ENCODE peak calls at places on chromosomes 7 and 10, in seven cellular contexts. One of them, this sample, is unnamed.

GRCh38 chr7:46545790-46546189 is 624.7 kb upstream of the IGFBP3 start:
- DNase-seq in K562: no peak
- DNase-seq in SK-N-SH: no peak
- DNase-seq in GM12878: no peak
- DNase-seq in HepG2: peak; percentile 64
- DNase-seq in HCT116: peak; percentile 58
- DNase-seq in H1: no peak
- DNase-seq in this sample: no peak

GRCh38 chr10:71534552-71535158 is 137.9 kb downstream of the CDH23 start:
- DNase-seq in K562: no peak
- DNase-seq in SK-N-SH: no peak
- DNase-seq in GM12878: no peak
- DNase-seq in HepG2: no peak
- DNase-seq in HCT116: no peak
- DNase-seq in H1: no peak
- DNase-seq in this sample: no peak

GRCh38 chr7:110587294-110587693 is 503.6 kb upstream of the LRRN3 start:
- DNase-seq in K562: no peak
- DNase-seq in SK-N-SH: no peak
- DNase-seq in GM12878: no peak
- DNase-seq in HepG2: no peak
- DNase-seq in HCT116: no peak
- DNase-seq in H1: no peak
- DNase-seq in this sample: no peak

GRCh38 chr7:138089080-138089901 is 13.0 kb downstream of the AKR1D1 start:
- DNase-seq in K562: no peak
- DNase-seq in SK-N-SH: no peak
- DNase-seq in GM12878: no peak
- DNase-seq in HepG2: peak; percentile 48
- DNase-seq in HCT116: no peak
- DNase-seq in H1: no peak
- DNase-seq in this sample: peak; percentile 38

GRCh38 chr7:2800923-2801682 is 43.0 kb downstream of the GNA12 start:
- DNase-seq in K562: no peak
- DNase-seq in SK-N-SH: no peak
- DNase-seq in GM12878: no peak
- DNase-seq in HepG2: peak; percentile 34
- DNase-seq in HCT116: no peak
- DNase-seq in H1: no peak
- DNase-seq in this sample: peak; percentile 31

GRCh38 chr10:124345521-124345920 is 73.2 kb downstream of the OAT start:
- DNase-seq in K562: no peak
- DNase-seq in SK-N-SH: no peak
- DNase-seq in GM12878: no peak
- DNase-seq in HepG2: no peak
- DNase-seq in HCT116: no peak
- DNase-seq in H1: no peak
- DNase-seq in this sample: no peak

GRCh38 chr10:9615179-9615578 is 1402.5 kb upstream of the CELF2 start:
- DNase-seq in K562: no peak
- DNase-seq in SK-N-SH: no peak
- DNase-seq in GM12878: no peak
- DNase-seq in HepG2: no peak
- DNase-seq in HCT116: no peak
- DNase-seq in H1: no peak
- DNase-seq in this sample: no peak

GRCh38 chr7:5093948-5094347 is 48.3 kb downstream of the RBAK start:
- DNase-seq in K562: no peak
- DNase-seq in SK-N-SH: no peak
- DNase-seq in GM12878: no peak
- DNase-seq in HepG2: no peak
- DNase-seq in HCT116: no peak
- DNase-seq in H1: no peak
- DNase-seq in this sample: no peak

GRCh38 chr7:25389489-25390106 is 161.3 kb upstream of the NPVF start:
- DNase-seq in K562: peak; percentile 26
- DNase-seq in SK-N-SH: peak; percentile 68
- DNase-seq in GM12878: peak; percentile 2
- DNase-seq in HepG2: peak; percentile 13
- DNase-seq in HCT116: peak; percentile 31
- DNase-seq in H1: no peak
- DNase-seq in this sample: peak; percentile 77
- TF ChIP-seq JUND in K562: no peak
- TF ChIP-seq JUND in SK-N-SH: no peak
- TF ChIP-seq JUND in GM12878: no peak
- TF ChIP-seq JUND in HepG2: no peak
- TF ChIP-seq JUND in HCT116: no peak
- TF ChIP-seq JUND in H1: no peak
- TF ChIP-seq JUND in this sample: no peak

DNA sequence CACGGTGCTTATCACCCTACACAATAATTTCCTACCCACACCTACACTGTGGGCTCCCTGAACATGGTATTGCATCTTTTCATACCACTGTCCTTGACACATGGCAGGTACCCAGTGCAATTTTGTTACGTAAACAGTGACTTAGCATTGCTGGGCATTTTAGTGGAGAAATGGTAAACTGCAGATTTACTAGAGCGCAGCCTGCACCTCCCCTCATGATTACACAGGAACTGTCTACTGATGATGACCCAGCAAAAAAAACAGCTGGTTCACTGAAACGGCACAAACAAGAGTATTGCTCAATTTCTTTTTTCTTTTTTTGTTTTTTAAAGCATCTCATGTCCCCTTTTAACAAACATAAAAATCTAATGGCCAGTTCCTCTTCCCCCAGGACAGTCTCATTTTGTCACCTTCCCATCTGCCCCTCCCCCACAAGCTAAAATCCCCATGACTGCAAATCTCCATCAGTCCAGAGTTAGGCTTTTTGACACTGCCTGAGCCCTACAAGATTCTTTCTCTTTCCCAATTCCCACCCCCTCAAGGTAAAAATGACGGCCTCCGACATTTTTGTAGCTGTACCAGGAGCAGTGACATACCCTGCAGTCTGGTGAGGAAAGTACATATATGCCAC is 2.8 kb downstream of the ZNF746 start:
- DNase-seq in K562: peak; percentile 59
- DNase-seq in SK-N-SH: no peak
- DNase-seq in GM12878: no peak
- DNase-seq in HepG2: peak; percentile 62
- DNase-seq in HCT116: no peak
- DNase-seq in H1: no peak
- DNase-seq in this sample: no peak
- TF ChIP-seq JUND in K562: peak; percentile 43
- TF ChIP-seq JUND in SK-N-SH: no peak
- TF ChIP-seq JUND in GM12878: no peak
- TF ChIP-seq JUND in HepG2: no peak
- TF ChIP-seq JUND in HCT116: no peak
- TF ChIP-seq JUND in H1: no peak
- TF ChIP-seq JUND in this sample: no peak

GRCh38 chr10:79316671-79317431 is 30.4 kb upstream of the PPIF start:
- DNase-seq in K562: no peak
- DNase-seq in SK-N-SH: peak; percentile 45
- DNase-seq in GM12878: peak; percentile 56
- DNase-seq in HepG2: peak; percentile 35
- DNase-seq in HCT116: no peak
- DNase-seq in H1: no peak
- DNase-seq in this sample: no peak
- TF ChIP-seq JUND in K562: no peak
- TF ChIP-seq JUND in SK-N-SH: no peak
- TF ChIP-seq JUND in GM12878: no peak
- TF ChIP-seq JUND in HepG2: no peak
- TF ChIP-seq JUND in HCT116: no peak
- TF ChIP-seq JUND in H1: no peak
- TF ChIP-seq JUND in this sample: no peak

GRCh38 chr10:6346621-6347020 is 143.9 kb downstream of the PFKFB3 start:
- DNase-seq in K562: no peak
- DNase-seq in SK-N-SH: no peak
- DNase-seq in GM12878: no peak
- DNase-seq in HepG2: no peak
- DNase-seq in HCT116: no peak
- DNase-seq in H1: no peak
- DNase-seq in this sample: no peak
- TF ChIP-seq JUND in K562: no peak
- TF ChIP-seq JUND in SK-N-SH: no peak
- TF ChIP-seq JUND in GM12878: no peak
- TF ChIP-seq JUND in HepG2: no peak
- TF ChIP-seq JUND in HCT116: no peak
- TF ChIP-seq JUND in H1: no peak
- TF ChIP-seq JUND in this sample: no peak

DNA sequence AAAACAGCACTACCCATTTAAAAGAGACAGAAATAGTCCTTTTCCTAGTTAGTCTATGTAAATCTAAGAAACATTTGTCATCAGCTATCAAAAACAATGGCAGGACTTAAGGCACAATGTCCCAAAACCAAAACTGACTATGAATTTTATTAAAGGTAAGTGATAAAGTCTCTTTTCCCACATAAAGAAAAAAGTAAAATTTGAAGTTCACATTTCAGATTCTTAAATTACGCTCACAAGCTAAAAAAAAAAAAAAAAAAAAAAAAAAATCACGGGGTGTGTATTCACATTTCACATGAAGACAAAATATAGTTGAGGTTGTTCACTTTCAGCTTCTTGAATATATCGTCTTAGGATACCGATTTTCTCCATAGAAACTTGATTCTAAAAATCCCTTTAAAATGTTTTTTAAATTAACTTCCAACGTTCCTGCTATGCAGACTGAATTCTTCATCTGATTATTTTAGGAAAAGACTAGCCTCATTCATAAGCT is 1.6 kb downstream of the P4HA1 start:
- DNase-seq in K562: no peak
- DNase-seq in SK-N-SH: no peak
- DNase-seq in GM12878: no peak
- DNase-seq in HepG2: no peak
- DNase-seq in HCT116: no peak
- DNase-seq in H1: no peak
- DNase-seq in this sample: no peak
- TF ChIP-seq JUND in K562: no peak
- TF ChIP-seq JUND in SK-N-SH: no peak
- TF ChIP-seq JUND in GM12878: no peak
- TF ChIP-seq JUND in HepG2: no peak
- TF ChIP-seq JUND in HCT116: no peak
- TF ChIP-seq JUND in H1: no peak
- TF ChIP-seq JUND in this sample: no peak

DNA sequence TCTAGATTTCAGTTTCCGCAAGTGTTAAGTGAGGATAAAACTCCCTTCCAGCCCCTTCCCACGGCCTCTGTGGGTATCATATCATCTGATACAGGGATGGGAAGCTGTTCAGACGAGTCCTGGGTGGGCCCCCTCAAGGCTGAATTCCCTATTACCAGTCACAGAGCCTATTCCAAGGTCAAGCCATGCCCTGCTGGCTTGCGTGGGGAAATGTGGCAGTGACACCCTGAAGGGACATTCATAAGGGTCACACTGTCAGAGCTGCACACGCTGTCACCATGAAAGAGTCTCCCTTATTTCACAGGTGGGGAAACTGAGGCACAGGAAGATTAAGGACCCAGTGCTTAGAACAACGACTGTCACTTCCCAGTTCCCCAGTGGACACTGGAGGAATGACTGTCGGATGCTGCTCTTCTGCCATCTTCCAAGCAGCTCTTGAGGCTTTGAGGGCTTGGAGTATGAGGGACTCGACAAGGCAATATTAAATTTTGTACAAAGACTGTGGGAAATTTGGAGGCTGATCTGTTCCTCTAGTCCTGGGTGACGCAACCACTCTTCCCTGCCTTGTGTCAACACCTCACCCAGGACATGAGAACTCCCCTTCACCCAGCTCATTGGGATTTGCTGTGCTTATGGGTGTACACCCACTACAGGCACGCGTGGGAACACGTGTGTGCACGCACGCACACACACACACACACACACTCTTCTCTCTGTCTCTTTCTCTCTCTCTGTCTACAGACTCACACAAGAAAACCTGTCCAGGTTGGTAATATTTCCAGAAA is 386.0 kb downstream of the RPS24 start:
- DNase-seq in K562: no peak
- DNase-seq in SK-N-SH: no peak
- DNase-seq in GM12878: no peak
- DNase-seq in HepG2: no peak
- DNase-seq in HCT116: no peak
- DNase-seq in H1: no peak
- DNase-seq in this sample: no peak
- TF ChIP-seq JUND in K562: no peak
- TF ChIP-seq JUND in SK-N-SH: no peak
- TF ChIP-seq JUND in GM12878: no peak
- TF ChIP-seq JUND in HepG2: no peak
- TF ChIP-seq JUND in HCT116: no peak
- TF ChIP-seq JUND in H1: no peak
- TF ChIP-seq JUND in this sample: no peak

GRCh38 chr10:34235164-34235832 is 579.8 kb downstream of the PARD3 start:
- DNase-seq in K562: no peak
- DNase-seq in SK-N-SH: no peak
- DNase-seq in GM12878: no peak
- DNase-seq in HepG2: no peak
- DNase-seq in HCT116: no peak
- DNase-seq in H1: no peak
- DNase-seq in this sample: no peak

GRCh38 chr10:34232481-34232880 is 582.6 kb downstream of the PARD3 start:
- DNase-seq in K562: no peak
- DNase-seq in SK-N-SH: no peak
- DNase-seq in GM12878: no peak
- DNase-seq in HepG2: peak; percentile 52
- DNase-seq in HCT116: no peak
- DNase-seq in H1: no peak
- DNase-seq in this sample: no peak

GRCh38 chr10:34229917-34230316 is 585.2 kb downstream of the PARD3 start:
- DNase-seq in K562: no peak
- DNase-seq in SK-N-SH: no peak
- DNase-seq in GM12878: no peak
- DNase-seq in HepG2: no peak
- DNase-seq in HCT116: no peak
- DNase-seq in H1: no peak
- DNase-seq in this sample: no peak

GRCh38 chr10:34228066-34228465 is 587.0 kb downstream of the PARD3 start:
- DNase-seq in K562: no peak
- DNase-seq in SK-N-SH: no peak
- DNase-seq in GM12878: no peak
- DNase-seq in HepG2: no peak
- DNase-seq in HCT116: no peak
- DNase-seq in H1: no peak
- DNase-seq in this sample: no peak

GRCh38 chr10:34231441-34232180 is 583.5 kb downstream of the PARD3 start:
- DNase-seq in K562: no peak
- DNase-seq in SK-N-SH: no peak
- DNase-seq in GM12878: no peak
- DNase-seq in HepG2: peak; percentile 90
- DNase-seq in HCT116: no peak
- DNase-seq in H1: no peak
- DNase-seq in this sample: no peak
- TF ChIP-seq JUND in K562: no peak
- TF ChIP-seq JUND in SK-N-SH: no peak
- TF ChIP-seq JUND in GM12878: no peak
- TF ChIP-seq JUND in HepG2: no peak
- TF ChIP-seq JUND in HCT116: no peak
- TF ChIP-seq JUND in H1: no peak
- TF ChIP-seq JUND in this sample: no peak

DNA sequence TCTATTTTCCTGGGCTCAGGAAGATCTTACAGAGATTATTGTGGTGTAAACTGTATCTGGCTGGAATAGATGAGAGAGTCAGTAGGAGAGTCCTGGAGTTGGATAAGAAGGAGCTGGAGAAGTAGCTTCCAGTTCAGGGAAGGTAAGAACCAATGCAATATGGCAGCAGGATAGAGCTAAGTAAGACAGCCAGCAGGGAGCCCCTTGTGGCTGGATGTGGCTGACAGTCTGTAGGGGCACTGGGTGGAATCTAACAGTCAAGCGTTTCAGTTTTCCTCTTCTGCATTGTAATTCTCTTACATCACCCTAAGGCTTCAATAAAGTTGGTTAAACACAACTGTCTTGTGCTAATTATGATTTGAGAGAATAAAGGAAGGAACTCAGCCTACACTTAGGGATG is 105.8 kb upstream of the EEPD1 start:
- DNase-seq in K562: no peak
- DNase-seq in SK-N-SH: no peak
- DNase-seq in GM12878: no peak
- DNase-seq in HepG2: no peak
- DNase-seq in HCT116: no peak
- DNase-seq in H1: no peak
- DNase-seq in this sample: no peak
- TF ChIP-seq JUND in K562: no peak
- TF ChIP-seq JUND in SK-N-SH: no peak
- TF ChIP-seq JUND in GM12878: no peak
- TF ChIP-seq JUND in HepG2: no peak
- TF ChIP-seq JUND in HCT116: no peak
- TF ChIP-seq JUND in H1: no peak
- TF ChIP-seq JUND in this sample: no peak

This sample was measured in T47D.